ENCODE peak calls at places on chromosomes 3 and 15, in seven cellular contexts. D, A, T, Y, G, J and I are unnamed samples.

GRCh38 chr15:80507638-80508316 is 103.6 kb downstream of the ARNT2 start:
- DNase-seq in D (no peak), A (peak), T (no peak), Y (no peak), G (no peak), J (no peak), I (no peak)

GRCh38 chr3:160478338-160478737 is 28.8 kb upstream of the TRIM59 start:
- DNase-seq in D (no peak), A (peak), T (no peak), Y (no peak), G (no peak), J (no peak), I (no peak)

GRCh38 chr3:113912551-113913246 is 35.1 kb upstream of the ZDHHC23 start:
- DNase-seq in D (peak), A (peak), T (no peak), Y (peak), G (no peak), J (no peak), I (no peak)

GRCh38 chr3:137020315-137020714 is 62.5 kb downstream of the IL20RB start:
- DNase-seq in D (no peak), A (no peak), T (no peak), Y (no peak), G (no peak), J (no peak), I (no peak)

GRCh38 chr15:70299931-70300858 is 202.5 kb upstream of the TLE3 start:
- DNase-seq in D (no peak), A (no peak), T (no peak), Y (no peak), G (no peak), J (no peak), I (no peak)

GRCh38 chr3:182713743-182714517 is 79.4 kb upstream of the ATP11B start:
- DNase-seq in D (peak), A (peak), T (no peak), Y (no peak), G (no peak), J (no peak), I (no peak)

GRCh38 chr15:51483520-51483919 is 139.1 kb downstream of the DMXL2 start:
- DNase-seq in D (no peak), A (no peak), T (no peak), Y (no peak), G (no peak), J (no peak), I (no peak)

GRCh38 chr3:48429416-48430358 is at the start of gene PLXNB1:
- DNase-seq in D (peak), A (peak), T (peak), Y (peak), G (peak), J (peak), I (peak)

GRCh38 chr3:189967254-189967865 is 153.3 kb downstream of the P3H2 start:
- DNase-seq in D (peak), A (peak), T (no peak), Y (no peak), G (no peak), J (no peak), I (no peak)